ENCODE peak calls at places on chromosomes 6 and 20, in eight cellular contexts. One of them, this sample, is unnamed.

GRCh38 chr6:2733324-2733723 is 17.4 kb downstream of the MYLK4 start:
- DNase-seq in Calu3: no peak
- DNase-seq in posterior cingulate gyrus: no peak
- DNase-seq in NCI-H2029: no peak
- DNase-seq in hepatocyte: no peak
- DNase-seq in SW480: no peak
- DNase-seq in A549: no peak
- DNase-seq in NCI-H187 treated with DMSO at 0.1 percent for 48 hours: no peak
- DNase-seq in this sample: no peak

GRCh38 chr20:38184098-38184497 is 19.0 kb upstream of the TGM2 start:
- DNase-seq in Calu3: no peak
- DNase-seq in posterior cingulate gyrus: no peak
- DNase-seq in NCI-H2029: no peak
- DNase-seq in hepatocyte: no peak
- DNase-seq in SW480: peak; percentile 92
- DNase-seq in A549: no peak
- DNase-seq in NCI-H187 treated with DMSO at 0.1 percent for 48 hours: no peak
- DNase-seq in this sample: no peak

GRCh38 chr20:4272225-4272624 is 256.9 kb upstream of the RNF24 start:
- DNase-seq in Calu3: no peak
- DNase-seq in posterior cingulate gyrus: no peak
- DNase-seq in NCI-H2029: no peak
- DNase-seq in hepatocyte: no peak
- DNase-seq in SW480: no peak
- DNase-seq in A549: no peak
- DNase-seq in NCI-H187 treated with DMSO at 0.1 percent for 48 hours: no peak
- DNase-seq in this sample: no peak

GRCh38 chr6:35810831-35811698 is 5.9 kb downstream of the LHFPL5 start:
- DNase-seq in Calu3: peak; percentile 81
- DNase-seq in posterior cingulate gyrus: no peak
- DNase-seq in NCI-H2029: peak; percentile 85
- DNase-seq in hepatocyte: peak; percentile 52
- DNase-seq in SW480: peak; percentile 42
- DNase-seq in A549: peak; percentile 31
- DNase-seq in NCI-H187 treated with DMSO at 0.1 percent for 48 hours: no peak
- DNase-seq in this sample: no peak

GRCh38 chr20:57938158-57939108 is 228.6 kb upstream of the PMEPA1 start:
- DNase-seq in Calu3: no peak
- DNase-seq in posterior cingulate gyrus: no peak
- DNase-seq in NCI-H2029: no peak
- DNase-seq in hepatocyte: no peak
- DNase-seq in SW480: no peak
- DNase-seq in A549: no peak
- DNase-seq in NCI-H187 treated with DMSO at 0.1 percent for 48 hours: no peak
- DNase-seq in this sample: no peak

GRCh38 chr20:45416917-45417316 is 976 bp downstream of the PIGT start:
- DNase-seq in Calu3: no peak
- DNase-seq in posterior cingulate gyrus: no peak
- DNase-seq in NCI-H2029: no peak
- DNase-seq in hepatocyte: no peak
- DNase-seq in SW480: no peak
- DNase-seq in A549: no peak
- DNase-seq in NCI-H187 treated with DMSO at 0.1 percent for 48 hours: no peak
- DNase-seq in this sample: no peak

GRCh38 chr6:157263881-157264397 is 59.4 kb downstream of the TMEM242 start:
- DNase-seq in Calu3: no peak
- DNase-seq in posterior cingulate gyrus: no peak
- DNase-seq in NCI-H2029: no peak
- DNase-seq in hepatocyte: no peak
- DNase-seq in SW480: no peak
- DNase-seq in A549: no peak
- DNase-seq in NCI-H187 treated with DMSO at 0.1 percent for 48 hours: no peak
- DNase-seq in this sample: no peak

GRCh38 chr6:29926795-29927427 is 15.4 kb upstream of the HLA-A start:
- DNase-seq in Calu3: peak; percentile 50
- DNase-seq in posterior cingulate gyrus: peak; percentile 48
- DNase-seq in NCI-H2029: peak; percentile 62
- DNase-seq in hepatocyte: peak; percentile 66
- DNase-seq in SW480: peak; percentile 35
- DNase-seq in A549: peak; percentile 9
- DNase-seq in NCI-H187 treated with DMSO at 0.1 percent for 48 hours: no peak
- DNase-seq in this sample: no peak

GRCh38 chr6:42407379-42407778 is 44.3 kb downstream of the TRERF1 start:
- DNase-seq in Calu3: no peak
- DNase-seq in posterior cingulate gyrus: no peak
- DNase-seq in NCI-H2029: no peak
- DNase-seq in hepatocyte: no peak
- DNase-seq in SW480: no peak
- DNase-seq in A549: no peak
- DNase-seq in NCI-H187 treated with DMSO at 0.1 percent for 48 hours: no peak
- DNase-seq in this sample: no peak

GRCh38 chr20:44805991-44806729 is 4.2 kb downstream of the RIMS4 start:
- DNase-seq in Calu3: no peak
- DNase-seq in posterior cingulate gyrus: peak; percentile 42
- DNase-seq in NCI-H2029: no peak
- DNase-seq in hepatocyte: peak; percentile 72
- DNase-seq in SW480: peak; percentile 53
- DNase-seq in A549: no peak
- DNase-seq in NCI-H187 treated with DMSO at 0.1 percent for 48 hours: no peak
- DNase-seq in this sample: no peak

GRCh38 chr6:53579338-53579737 is 34.4 kb upstream of the GCLC start:
- DNase-seq in Calu3: no peak
- DNase-seq in posterior cingulate gyrus: no peak
- DNase-seq in NCI-H2029: no peak
- DNase-seq in hepatocyte: no peak
- DNase-seq in SW480: no peak
- DNase-seq in A549: no peak
- DNase-seq in NCI-H187 treated with DMSO at 0.1 percent for 48 hours: no peak
- DNase-seq in this sample: no peak

GRCh38 chr6:5676701-5677100 is 330.0 kb downstream of the NRN1 start:
- DNase-seq in Calu3: no peak
- DNase-seq in posterior cingulate gyrus: no peak
- DNase-seq in NCI-H2029: no peak
- DNase-seq in hepatocyte: no peak
- DNase-seq in SW480: no peak
- DNase-seq in A549: no peak
- DNase-seq in NCI-H187 treated with DMSO at 0.1 percent for 48 hours: no peak
- DNase-seq in this sample: no peak

GRCh38 chr6:25122622-25123237 is 156.4 kb upstream of the CARMIL1 start:
- DNase-seq in Calu3: no peak
- DNase-seq in posterior cingulate gyrus: no peak
- DNase-seq in NCI-H2029: peak; percentile 88
- DNase-seq in hepatocyte: no peak
- DNase-seq in SW480: no peak
- DNase-seq in A549: no peak
- DNase-seq in NCI-H187 treated with DMSO at 0.1 percent for 48 hours: no peak
- DNase-seq in this sample: no peak

GRCh38 chr6:10556496-10557391 is 35.6 kb downstream of the GCNT2 start:
- DNase-seq in Calu3: no peak
- DNase-seq in posterior cingulate gyrus: no peak
- DNase-seq in NCI-H2029: no peak
- DNase-seq in hepatocyte: no peak
- DNase-seq in SW480: no peak
- DNase-seq in A549: no peak
- DNase-seq in NCI-H187 treated with DMSO at 0.1 percent for 48 hours: no peak
- DNase-seq in this sample: no peak

This sample was measured in cortex of kidney.